ENCODE peak calls at places on chromosomes 6 and 20, in four cellular contexts. M is foreskin fibroblast, G is cardiac fibroblast, W is fibroblast of lung. K is an unnamed sample.

GRCh38 chr20:57650266-57650665 is 30.0 kb upstream of the ZBP1 start:
- DNase-seq in M (no peak), G (no peak), W (no peak), K (no peak)

GRCh38 chr6:146851837-146852236 is 253.1 kb downstream of the ADGB start:
- DNase-seq in M (peak), G (peak), W (peak), K (peak)

GRCh38 chr6:161273356-161273751 is 507 bp downstream of the AGPAT4 start:
- DNase-seq in M (no peak), G (peak), W (peak), K (peak)

GRCh38 chr6:108751851-108752732 is 96.1 kb upstream of the ARMC2 start:
- DNase-seq in M (no peak), G (no peak), W (no peak), K (no peak)

GRCh38 chr6:25053875-25054371 is 118.2 kb upstream of the RIPOR2 start:
- DNase-seq in M (peak), G (peak), W (peak), K (peak)

GRCh38 chr6:57313711-57314471 is 3.5 kb upstream of the PRIM2 start:
- DNase-seq in M (peak), G (peak), W (peak), K (peak)

GRCh38 chr20:38043512-38044300 is 10.2 kb downstream of the RPRD1B start:
- DNase-seq in M (peak), G (peak), W (peak), K (peak)

GRCh38 chr6:28742668-28743270 is 181.0 kb downstream of the TRIM27 start:
- DNase-seq in M (peak), G (peak), W (peak), K (peak)

GRCh38 chr20:21710863-21711431 is 5.5 kb downstream of the PAX1 start:
- DNase-seq in M (no peak), G (no peak), W (no peak), K (no peak)

GRCh38 chr6:53926505-53926904 is 131.7 kb downstream of the LRRC1 start:
- DNase-seq in M (no peak), G (peak), W (no peak), K (peak)

GRCh38 chr20:432677-433299 is 24.7 kb downstream of the RBCK1 start:
- DNase-seq in M (no peak), G (no peak), W (no peak), K (no peak)

GRCh38 chr20:46010491-46011405 is 2.0 kb downstream of the MMP9 start:
- DNase-seq in M (no peak), G (no peak), W (no peak), K (no peak)

GRCh38 chr6:138271451-138271850 is 53.2 kb upstream of the PBOV1 start:
- DNase-seq in M (no peak), G (no peak), W (no peak), K (no peak)

GRCh38 chr6:15327271-15327670 is 81.4 kb downstream of the JARID2 start:
- DNase-seq in M (no peak), G (no peak), W (no peak), K (no peak)

DNA sequence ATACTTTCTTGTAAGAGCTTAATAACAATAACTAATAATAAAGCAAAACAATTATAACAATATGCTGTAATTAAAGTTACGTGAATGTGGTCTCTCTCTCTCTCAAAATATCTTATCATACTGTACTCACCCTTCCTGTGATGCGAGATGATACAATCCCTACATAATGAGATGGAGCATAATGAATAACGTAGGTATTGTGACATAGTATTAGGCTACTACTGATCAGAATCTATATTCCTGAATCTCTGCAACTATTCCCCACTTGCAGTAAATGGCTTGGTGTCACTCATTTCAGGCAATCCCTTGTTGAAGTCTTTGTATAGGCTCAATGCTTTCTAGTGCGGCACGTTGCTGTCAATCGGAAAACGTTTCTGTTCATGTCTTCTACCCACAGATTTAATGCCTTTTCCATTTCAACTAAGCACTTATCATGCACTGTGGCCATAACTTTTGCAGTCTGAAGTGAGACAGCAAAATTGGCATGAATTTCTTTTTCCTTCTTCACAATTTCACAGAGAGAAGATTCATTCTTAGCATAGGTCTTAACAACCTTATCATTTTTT is 32.3 kb downstream of the MOXD1 start:
- DNase-seq in M (no peak), G (no peak), W (no peak), K (no peak)
- H3K4me3 ChIP-seq in M (no peak), G (no peak), W (no peak), K (no peak)

GRCh38 chr20:63895202-63895885 is 418 bp downstream of the DNAJC5 start:
- DNase-seq in M (no peak), G (no peak), W (no peak), K (no peak)

GRCh38 chr20:63894358-63895201 is at the start of gene DNAJC5:
- DNase-seq in M (peak), G (peak), W (peak), K (peak)

GRCh38 chr20:63895886-63896135 is 885 bp downstream of the DNAJC5 start:
- DNase-seq in M (no peak), G (peak), W (peak), K (peak)

GRCh38 chr20:63897978-63898561 is 3.1 kb downstream of the DNAJC5 start:
- DNase-seq in M (no peak), G (no peak), W (no peak), K (no peak)

GRCh38 chr20:63896136-63896890 is 1.4 kb downstream of the DNAJC5 start:
- DNase-seq in M (no peak), G (peak), W (peak), K (no peak)
- TF ChIP-seq CTCF in M (no peak), G (no peak), W (no peak), K (no peak)

GRCh38 chr6:118864330-118865166 is 29.4 kb upstream of the ASF1A start:
- DNase-seq in M (no peak), G (peak), W (no peak), K (peak)
- H3K4me3 ChIP-seq in M (no peak), G (no peak), W (no peak), K (no peak)

GRCh38 chr6:79949235-79949634 is 1.9 kb upstream of the ELOVL4 start:
- DNase-seq in M (peak), G (peak), W (peak), K (peak)
- TF ChIP-seq CTCF in M (peak), G (peak), W (peak), K (peak)

GRCh38 chr20:18496740-18497592 is at the start of gene RBBP9:
- DNase-seq in M (peak), G (peak), W (peak), K (peak)

GRCh38 chr20:18496042-18496441 is 983 bp downstream of the RBBP9 start:
- DNase-seq in M (peak), G (no peak), W (no peak), K (no peak)

GRCh38 chr20:18497603-18498002 is 578 bp upstream of the RBBP9 start:
- DNase-seq in M (no peak), G (no peak), W (no peak), K (no peak)
- H3K4me3 ChIP-seq in M (no peak), G (no peak), W (no peak), K (no peak)

DNA sequence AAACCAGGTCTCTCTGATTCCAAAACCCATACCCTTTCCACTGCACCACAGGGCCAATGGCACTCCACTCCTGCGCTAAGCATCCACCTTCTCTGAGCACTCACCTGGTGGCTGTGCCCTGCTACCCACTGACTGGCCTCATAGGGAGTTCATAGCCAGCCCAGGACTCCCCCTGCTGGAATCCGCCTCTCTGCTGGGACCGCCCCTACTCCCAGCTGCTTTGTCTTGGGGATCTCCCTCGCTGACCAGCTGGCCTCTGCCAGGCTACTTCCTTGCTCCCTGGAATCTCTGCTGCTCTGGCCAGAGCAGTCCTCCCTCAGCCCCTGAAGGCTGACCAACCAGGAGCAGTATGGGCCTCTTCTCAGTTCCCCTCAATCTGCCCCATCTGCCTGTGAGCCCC is 129.7 kb downstream of the FAXC start:
- DNase-seq in M (no peak), G (no peak), W (no peak), K (peak)
- TF ChIP-seq CTCF in M (no peak), G (no peak), W (no peak), K (peak)

DNA sequence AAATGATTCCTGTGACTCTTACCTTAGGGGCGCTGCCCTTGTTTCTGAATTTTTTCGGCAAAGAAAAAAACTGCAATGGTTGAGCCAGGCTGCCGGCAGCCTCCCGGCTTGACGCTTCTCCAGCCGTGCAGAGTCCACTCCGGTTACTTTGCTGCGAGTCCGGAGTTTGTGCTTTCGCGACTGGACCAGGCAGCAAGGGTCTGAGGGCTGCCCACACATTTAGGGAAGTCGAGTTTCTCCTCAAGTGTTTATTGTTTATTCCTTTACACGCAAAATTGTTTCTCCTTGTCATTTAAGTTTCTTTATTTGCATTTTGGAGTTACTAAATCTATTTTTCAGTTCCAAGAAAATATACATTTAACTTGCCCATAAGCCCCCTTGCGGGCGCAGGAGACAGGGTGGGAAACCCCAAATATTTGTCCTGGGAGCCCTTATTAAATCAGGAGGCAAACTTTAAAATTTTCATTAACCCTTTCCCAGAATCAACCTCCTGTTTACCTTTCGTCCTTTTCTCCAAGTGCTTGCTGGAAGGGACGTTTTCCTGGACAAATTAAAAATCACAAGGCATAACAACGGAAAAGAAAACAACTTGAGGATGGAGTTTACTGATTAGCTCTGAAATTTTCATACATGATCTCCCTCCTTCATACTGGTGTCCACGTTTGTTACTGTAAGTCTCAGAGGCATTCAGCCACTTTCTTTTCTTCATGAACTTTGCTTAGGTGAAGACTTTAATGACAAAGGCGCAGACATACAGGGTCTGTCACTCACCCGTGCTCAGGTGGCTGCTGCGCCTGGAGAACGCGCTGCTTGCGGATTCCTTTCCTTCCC is 1.7 kb upstream of the PDE10A start:
- DNase-seq in M (no peak), G (peak), W (no peak), K (peak)
- H3K4me3 ChIP-seq in M (no peak), G (peak), W (no peak), K (peak)

GRCh38 chr6:98384334-98384733 is 450.0 kb upstream of the POU3F2 start:
- DNase-seq in M (no peak), G (no peak), W (no peak), K (no peak)

GRCh38 chr6:98384766-98385165 is 449.6 kb upstream of the POU3F2 start:
- DNase-seq in M (no peak), G (no peak), W (no peak), K (no peak)

GRCh38 chr6:98382246-98382645 is 452.1 kb upstream of the POU3F2 start:
- DNase-seq in M (no peak), G (no peak), W (no peak), K (no peak)
- TF ChIP-seq CTCF in M (no peak), G (no peak), W (no peak), K (no peak)

GRCh38 chr6:169684056-169684455 is 17.8 kb downstream of the WDR27 start:
- DNase-seq in M (no peak), G (no peak), W (no peak), K (no peak)

GRCh38 chr6:169677096-169677495 is 24.7 kb downstream of the WDR27 start:
- DNase-seq in M (no peak), G (no peak), W (no peak), K (no peak)

GRCh38 chr6:169675011-169675410 is 26.8 kb downstream of the WDR27 start:
- DNase-seq in M (no peak), G (no peak), W (no peak), K (no peak)

GRCh38 chr6:169678342-169678741 is 23.5 kb downstream of the WDR27 start:
- DNase-seq in M (no peak), G (no peak), W (no peak), K (no peak)
- H3K4me3 ChIP-seq in M (no peak), G (no peak), W (no peak), K (no peak)

K was measured in choroid plexus epithelial cell.